ENCODE peak calls at places on chromosomes 6 and 20, in eight cellular contexts. One of them, this sample, is unnamed.

GRCh38 chr6:90319044-90319443 is 22.4 kb upstream of the BACH2 start:
- DNase-seq in NCI-H187: no peak
- DNase-seq in T-helper 17 cell: no peak
- DNase-seq in heart left ventricle: no peak
- DNase-seq in nucleus accumbens: no peak
- DNase-seq in NCI-H524: no peak
- DNase-seq in tibial artery: no peak
- DNase-seq in Caco-2: no peak
- DNase-seq in this sample: no peak

GRCh38 chr6:30007132-30007764 is 53.8 kb upstream of the POLR1H start:
- DNase-seq in Caco-2: peak; percentile 45
- DNase-seq in heart left ventricle: no peak
- DNase-seq in T-helper 17 cell: no peak
- DNase-seq in nucleus accumbens: no peak
- DNase-seq in tibial artery: no peak
- DNase-seq in NCI-H524: no peak
- DNase-seq in NCI-H187: no peak
- DNase-seq in this sample: no peak

GRCh38 chr6:116763048-116763447 is 2.5 kb downstream of the FAM162B start:
- DNase-seq in NCI-H524: no peak
- DNase-seq in tibial artery: no peak
- DNase-seq in Caco-2: no peak
- DNase-seq in T-helper 17 cell: no peak
- DNase-seq in heart left ventricle: no peak
- DNase-seq in nucleus accumbens: no peak
- DNase-seq in NCI-H187: no peak
- DNase-seq in this sample: no peak

GRCh38 chr20:4483481-4483880 is 238.2 kb upstream of the PRND start:
- DNase-seq in heart left ventricle: no peak
- DNase-seq in Caco-2: no peak
- DNase-seq in tibial artery: no peak
- DNase-seq in NCI-H187: no peak
- DNase-seq in T-helper 17 cell: no peak
- DNase-seq in NCI-H524: no peak
- DNase-seq in nucleus accumbens: no peak
- DNase-seq in this sample: no peak

GRCh38 chr6:144390886-144391285 is 105.8 kb downstream of the UTRN start:
- DNase-seq in NCI-H187: no peak
- DNase-seq in heart left ventricle: no peak
- DNase-seq in tibial artery: no peak
- DNase-seq in T-helper 17 cell: no peak
- DNase-seq in nucleus accumbens: no peak
- DNase-seq in NCI-H524: no peak
- DNase-seq in Caco-2: no peak
- DNase-seq in this sample: no peak

GRCh38 chr20:10629946-10630345 is 43.9 kb downstream of the JAG1 start:
- DNase-seq in nucleus accumbens: no peak
- DNase-seq in NCI-H187: no peak
- DNase-seq in T-helper 17 cell: no peak
- DNase-seq in Caco-2: no peak
- DNase-seq in tibial artery: no peak
- DNase-seq in heart left ventricle: no peak
- DNase-seq in NCI-H524: no peak
- DNase-seq in this sample: no peak

GRCh38 chr6:112979830-112980229 is 632.7 kb downstream of the RFPL4B start:
- DNase-seq in tibial artery: no peak
- DNase-seq in NCI-H524: no peak
- DNase-seq in Caco-2: no peak
- DNase-seq in T-helper 17 cell: no peak
- DNase-seq in NCI-H187: no peak
- DNase-seq in heart left ventricle: peak; percentile 59
- DNase-seq in nucleus accumbens: no peak
- DNase-seq in this sample: no peak

GRCh38 chr6:169962604-169963469 is 211.4 kb downstream of the ERMARD start:
- DNase-seq in T-helper 17 cell: no peak
- DNase-seq in Caco-2: no peak
- DNase-seq in heart left ventricle: peak; percentile 7
- DNase-seq in nucleus accumbens: no peak
- DNase-seq in NCI-H524: no peak
- DNase-seq in tibial artery: peak; percentile 14
- DNase-seq in NCI-H187: no peak
- DNase-seq in this sample: no peak

GRCh38 chr20:4894981-4895381 is 106.3 kb downstream of the SLC23A2 start:
- DNase-seq in T-helper 17 cell: no peak
- DNase-seq in NCI-H187: no peak
- DNase-seq in Caco-2: no peak
- DNase-seq in NCI-H524: peak; percentile 4
- DNase-seq in tibial artery: no peak
- DNase-seq in nucleus accumbens: no peak
- DNase-seq in heart left ventricle: no peak
- DNase-seq in this sample: no peak

GRCh38 chr20:14384411-14384810 is 47.0 kb upstream of the FLRT3 start:
- DNase-seq in tibial artery: no peak
- DNase-seq in nucleus accumbens: no peak
- DNase-seq in heart left ventricle: no peak
- DNase-seq in NCI-H187: no peak
- DNase-seq in NCI-H524: peak; percentile 30
- DNase-seq in T-helper 17 cell: no peak
- DNase-seq in Caco-2: no peak
- DNase-seq in this sample: no peak

GRCh38 chr6:24431045-24431451 is 28.3 kb downstream of the MRS2 start:
- DNase-seq in Caco-2: peak; percentile 59
- DNase-seq in T-helper 17 cell: no peak
- DNase-seq in tibial artery: no peak
- DNase-seq in NCI-H187: peak; percentile 5
- DNase-seq in heart left ventricle: peak; percentile 18
- DNase-seq in nucleus accumbens: no peak
- DNase-seq in NCI-H524: peak; percentile 66
- DNase-seq in this sample: no peak

GRCh38 chr6:113073611-113074191 is 726.6 kb downstream of the RFPL4B start:
- DNase-seq in Caco-2: no peak
- DNase-seq in NCI-H187: no peak
- DNase-seq in nucleus accumbens: no peak
- DNase-seq in tibial artery: no peak
- DNase-seq in NCI-H524: no peak
- DNase-seq in heart left ventricle: no peak
- DNase-seq in T-helper 17 cell: no peak
- DNase-seq in this sample: no peak

GRCh38 chr20:63673951-63674350 is 15.8 kb downstream of the RTEL1 start:
- DNase-seq in nucleus accumbens: no peak
- DNase-seq in tibial artery: no peak
- DNase-seq in Caco-2: no peak
- DNase-seq in NCI-H187: no peak
- DNase-seq in NCI-H524: no peak
- DNase-seq in heart left ventricle: no peak
- DNase-seq in T-helper 17 cell: no peak
- DNase-seq in this sample: no peak

GRCh38 chr6:15960740-15961629 is 167.9 kb upstream of the MYLIP start:
- DNase-seq in NCI-H524: no peak
- DNase-seq in NCI-H187: no peak
- DNase-seq in Caco-2: no peak
- DNase-seq in nucleus accumbens: no peak
- DNase-seq in heart left ventricle: no peak
- DNase-seq in T-helper 17 cell: no peak
- DNase-seq in tibial artery: no peak
- DNase-seq in this sample: no peak

GRCh38 chr6:108707328-108707976 is 140.8 kb upstream of the ARMC2 start:
- DNase-seq in NCI-H524: no peak
- DNase-seq in T-helper 17 cell: no peak
- DNase-seq in Caco-2: no peak
- DNase-seq in NCI-H187: no peak
- DNase-seq in nucleus accumbens: no peak
- DNase-seq in tibial artery: no peak
- DNase-seq in heart left ventricle: no peak
- DNase-seq in this sample: no peak

GRCh38 chr6:71392286-71392685 is 103.7 kb downstream of the OGFRL1 start:
- DNase-seq in nucleus accumbens: no peak
- DNase-seq in T-helper 17 cell: no peak
- DNase-seq in heart left ventricle: no peak
- DNase-seq in Caco-2: no peak
- DNase-seq in NCI-H524: no peak
- DNase-seq in tibial artery: no peak
- DNase-seq in NCI-H187: no peak
- DNase-seq in this sample: no peak

GRCh38 chr6:37019065-37019450 is 13.6 kb downstream of the FGD2 start:
- DNase-seq in T-helper 17 cell: no peak
- DNase-seq in heart left ventricle: no peak
- DNase-seq in NCI-H524: peak; percentile 61
- DNase-seq in tibial artery: no peak
- DNase-seq in nucleus accumbens: no peak
- DNase-seq in NCI-H187: peak; percentile 41
- DNase-seq in Caco-2: no peak
- DNase-seq in this sample: no peak

GRCh38 chr20:16785221-16785620 is 37.1 kb downstream of the OTOR start:
- DNase-seq in tibial artery: no peak
- DNase-seq in nucleus accumbens: no peak
- DNase-seq in Caco-2: no peak
- DNase-seq in NCI-H524: no peak
- DNase-seq in NCI-H187: no peak
- DNase-seq in T-helper 17 cell: no peak
- DNase-seq in heart left ventricle: no peak
- DNase-seq in this sample: no peak

GRCh38 chr20:10715035-10715434 is 41.2 kb upstream of the JAG1 start:
- DNase-seq in NCI-H524: no peak
- DNase-seq in NCI-H187: no peak
- DNase-seq in Caco-2: no peak
- DNase-seq in T-helper 17 cell: no peak
- DNase-seq in heart left ventricle: no peak
- DNase-seq in nucleus accumbens: no peak
- DNase-seq in tibial artery: no peak
- DNase-seq in this sample: no peak

GRCh38 chr6:155850408-155850841 is 394.8 kb upstream of the NOX3 start:
- DNase-seq in nucleus accumbens: no peak
- DNase-seq in Caco-2: no peak
- DNase-seq in tibial artery: no peak
- DNase-seq in NCI-H187: no peak
- DNase-seq in heart left ventricle: no peak
- DNase-seq in T-helper 17 cell: no peak
- DNase-seq in NCI-H524: no peak
- DNase-seq in this sample: no peak

GRCh38 chr6:169101981-169102380 is 151.7 kb downstream of the THBS2 start:
- DNase-seq in heart left ventricle: no peak
- DNase-seq in NCI-H187: no peak
- DNase-seq in tibial artery: no peak
- DNase-seq in Caco-2: no peak
- DNase-seq in T-helper 17 cell: no peak
- DNase-seq in NCI-H524: no peak
- DNase-seq in nucleus accumbens: no peak
- DNase-seq in this sample: no peak

GRCh38 chr20:2748551-2749342 is 51.7 kb downstream of the CPXM1 start:
- DNase-seq in NCI-H524: no peak
- DNase-seq in NCI-H187: no peak
- DNase-seq in tibial artery: no peak
- DNase-seq in nucleus accumbens: no peak
- DNase-seq in heart left ventricle: no peak
- DNase-seq in T-helper 17 cell: no peak
- DNase-seq in Caco-2: no peak
- DNase-seq in this sample: no peak

GRCh38 chr20:17806739-17807441 is 107.1 kb downstream of the BANF2 start:
- DNase-seq in NCI-H187: no peak
- DNase-seq in nucleus accumbens: no peak
- DNase-seq in Caco-2: no peak
- DNase-seq in tibial artery: peak; percentile 48
- DNase-seq in T-helper 17 cell: no peak
- DNase-seq in NCI-H524: no peak
- DNase-seq in heart left ventricle: peak; percentile 87
- DNase-seq in this sample: peak; percentile 48

GRCh38 chr20:51360451-51361230 is 181.9 kb downstream of the NFATC2 start:
- DNase-seq in tibial artery: no peak
- DNase-seq in NCI-H524: no peak
- DNase-seq in NCI-H187: no peak
- DNase-seq in T-helper 17 cell: no peak
- DNase-seq in heart left ventricle: no peak
- DNase-seq in nucleus accumbens: no peak
- DNase-seq in Caco-2: no peak
- DNase-seq in this sample: peak; percentile 36